ENCODE peak calls at places on chromosomes 1 and 21, in seven cellular contexts. J, A, Y, Q, V, U and T are unnamed samples.

GRCh38 chr1:42747125-42747524 is 7.1 kb upstream of the CLDN19 start:
- DNase-seq in J (peak), A (no peak), Y (no peak), Q (peak), V (no peak), U (no peak), T (no peak)

GRCh38 chr1:28236656-28237331 is 870 bp downstream of the ATP5IF1 start:
- DNase-seq in J (no peak), A (no peak), Y (no peak), Q (peak), V (no peak), U (no peak), T (no peak)

GRCh38 chr1:233230011-233230410 is 65.5 kb downstream of the PCNX2 start:
- DNase-seq in J (no peak), A (no peak), Y (no peak), Q (no peak), V (no peak), U (no peak), T (no peak)

GRCh38 chr1:222716393-222716792 is 4.0 kb downstream of the BROX start:
- DNase-seq in J (no peak), A (no peak), Y (no peak), Q (no peak), V (no peak), U (no peak), T (no peak)

GRCh38 chr1:3863231-3863935 is 6.1 kb downstream of the DFFB start:
- DNase-seq in J (no peak), A (no peak), Y (no peak), Q (no peak), V (no peak), U (no peak), T (no peak)

GRCh38 chr1:209367031-209367813 is 216.3 kb upstream of the CAMK1G start:
- DNase-seq in J (no peak), A (no peak), Y (no peak), Q (no peak), V (no peak), U (no peak), T (no peak)

GRCh38 chr1:58814251-58815068 is 30.6 kb upstream of the JUN start:
- DNase-seq in J (peak), A (peak), Y (peak), Q (peak), V (no peak), U (peak), T (no peak)

GRCh38 chr21:44444286-44444931 is 10.9 kb upstream of the LRRC3 start:
- DNase-seq in J (no peak), A (no peak), Y (peak), Q (peak), V (no peak), U (no peak), T (no peak)

GRCh38 chr21:28900481-28900880 is 92.2 kb downstream of the LTN1 start:
- DNase-seq in J (no peak), A (no peak), Y (no peak), Q (no peak), V (no peak), U (no peak), T (no peak)

GRCh38 chr1:171883844-171884243 is 42.5 kb downstream of the DNM3 start:
- DNase-seq in J (no peak), A (no peak), Y (no peak), Q (no peak), V (no peak), U (no peak), T (no peak)

GRCh38 chr1:67058242-67058641 is 4.3 kb upstream of the SLC35D1 start:
- DNase-seq in J (no peak), A (no peak), Y (no peak), Q (no peak), V (no peak), U (no peak), T (no peak)

GRCh38 chr1:67052741-67053534 is 1.0 kb downstream of the SLC35D1 start:
- DNase-seq in J (peak), A (peak), Y (peak), Q (peak), V (no peak), U (peak), T (peak)

GRCh38 chr1:67053535-67053784 is 488 bp downstream of the SLC35D1 start:
- DNase-seq in J (peak), A (peak), Y (peak), Q (peak), V (no peak), U (peak), T (no peak)

GRCh38 chr1:67058761-67059160 is 4.8 kb upstream of the SLC35D1 start:
- DNase-seq in J (no peak), A (no peak), Y (no peak), Q (no peak), V (no peak), U (no peak), T (no peak)

DNA sequence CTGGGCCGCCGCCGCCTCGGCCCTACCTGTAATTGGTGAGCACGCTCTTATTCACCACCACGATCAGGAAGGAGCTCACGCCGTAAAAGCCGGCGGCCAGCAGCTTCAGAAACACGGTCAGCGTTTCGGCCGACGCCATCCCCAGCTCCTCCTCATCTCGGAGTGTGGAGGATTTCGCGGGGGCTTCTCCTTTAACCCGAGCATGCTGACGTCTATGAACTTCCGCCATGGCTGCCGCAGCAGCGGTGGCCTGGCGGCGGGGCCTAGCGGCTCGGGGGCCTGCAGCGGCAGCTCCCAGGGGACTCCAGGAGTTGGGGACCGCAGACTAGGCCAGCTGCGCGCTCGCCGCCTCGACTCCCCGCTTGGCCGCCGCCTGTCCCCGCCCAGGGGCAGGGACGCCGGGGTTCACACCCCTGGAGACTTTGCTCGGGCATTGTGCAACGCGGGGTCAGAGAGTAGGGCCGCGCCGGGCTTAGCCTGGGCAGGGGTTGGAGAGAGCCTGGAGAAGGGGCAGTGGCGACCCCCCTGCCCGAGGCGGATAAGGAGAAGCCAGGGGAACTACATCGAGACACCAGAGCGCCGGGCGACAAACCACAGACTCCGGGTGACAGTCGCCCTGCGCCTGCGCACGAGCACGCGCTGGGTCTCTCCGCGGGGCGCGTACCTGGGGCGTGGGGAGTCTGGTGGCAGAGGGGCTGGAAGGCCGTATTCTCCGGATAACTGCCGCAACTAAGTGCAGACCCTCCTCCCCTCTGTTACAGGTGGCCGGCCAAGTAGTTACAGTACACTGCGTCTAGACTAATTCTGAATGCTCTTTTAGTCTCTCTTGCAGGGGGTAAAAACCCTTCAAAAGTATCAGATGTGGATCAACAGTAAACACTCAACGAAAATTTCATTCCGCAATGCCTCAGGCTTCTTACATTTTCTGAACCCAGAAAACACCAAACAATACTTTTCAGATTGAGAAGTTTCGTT is at the start of gene SLC35D1:
- DNase-seq in J (peak), A (peak), Y (peak), Q (peak), V (peak), U (peak), T (peak)
- TF ChIP-seq POLR2A in J (peak), A (no peak), Y (peak), Q (peak), V (peak), U (peak), T (peak)

GRCh38 chr1:15400627-15401026 is 9.1 kb upstream of the EFHD2 start:
- DNase-seq in J (no peak), A (peak), Y (no peak), Q (no peak), V (no peak), U (peak), T (no peak)
- TF ChIP-seq POLR2AphosphoS5 in J (no peak), A (peak), Y (no peak), Q (no peak), V (no peak), U (no peak), T (no peak)

DNA sequence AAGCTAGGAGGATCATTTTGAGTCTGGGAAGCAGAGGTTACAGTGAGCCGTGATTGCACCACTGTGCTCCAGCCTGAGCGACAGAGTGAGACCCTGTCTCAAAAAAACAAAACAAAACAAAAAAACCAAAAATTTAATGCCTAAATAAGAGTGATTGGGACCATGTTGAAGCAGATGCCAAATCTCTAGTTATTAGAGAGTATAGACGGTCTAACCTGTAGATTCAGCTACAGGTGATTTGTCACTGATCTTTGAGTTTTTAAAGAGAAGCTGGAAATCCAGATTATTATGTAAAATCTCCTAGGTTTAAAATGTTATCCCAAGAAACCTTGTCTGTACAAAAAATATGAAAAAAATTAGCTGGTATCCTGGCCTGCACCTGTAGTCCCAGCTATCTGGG is 11.5 kb downstream of the HDAC1 start:
- DNase-seq in J (no peak), A (no peak), Y (no peak), Q (no peak), V (no peak), U (no peak), T (no peak)
- TF ChIP-seq POLR2A in J (no peak), A (no peak), Y (no peak), Q (no peak), V (no peak), U (no peak), T (no peak)

DNA sequence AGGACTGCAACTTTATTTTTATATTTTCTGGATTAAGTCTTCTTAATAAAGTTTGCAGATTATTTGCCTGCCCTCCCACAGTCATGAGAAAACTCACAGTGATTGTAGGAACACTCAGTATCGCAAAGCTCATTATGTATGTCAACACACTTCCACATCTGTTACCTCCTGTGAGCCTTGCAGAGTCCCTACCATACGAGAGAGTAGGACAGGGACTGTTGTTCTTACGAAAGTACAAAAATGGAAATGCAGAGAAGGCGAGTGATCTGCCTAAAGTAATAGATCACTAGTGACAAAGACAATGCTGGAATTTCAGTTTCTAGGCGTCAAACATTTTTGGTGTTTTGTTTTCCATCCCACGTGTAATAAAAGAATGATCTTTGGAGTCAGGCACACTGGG is 131.7 kb downstream of the SYT2 start:
- DNase-seq in J (no peak), A (no peak), Y (no peak), Q (no peak), V (no peak), U (no peak), T (no peak)
- TF ChIP-seq POLR2AphosphoS5 in J (peak), A (no peak), Y (peak), Q (no peak), V (no peak), U (peak), T (no peak)

GRCh38 chr1:7648761-7649384 is 122.2 kb upstream of the VAMP3 start:
- DNase-seq in J (peak), A (peak), Y (peak), Q (no peak), V (no peak), U (peak), T (no peak)
- TF ChIP-seq POLR2A in J (no peak), A (no peak), Y (no peak), Q (no peak), V (no peak), U (no peak), T (no peak)